ENCODE peak calls at places on chromosomes 7 and 10, in seven cellular contexts. One of them, this sample, is unnamed.

GRCh38 chr10:24519950-24520349 is 203.7 kb downstream of the ARHGAP21 start:
- DNase-seq in IMR-90: peak; percentile 5
- DNase-seq in GM12865: no peak
- DNase-seq in naive thymus-derived CD4-positive, alpha-beta T cell: peak; percentile 49
- DNase-seq in ovary: no peak
- DNase-seq in heart left ventricle: no peak
- DNase-seq in cardiac fibroblast: no peak
- DNase-seq in this sample: peak; percentile 32

GRCh38 chr7:75854233-75854632 is 24.6 kb upstream of the RHBDD2 start:
- DNase-seq in heart left ventricle: no peak
- DNase-seq in GM12865: no peak
- DNase-seq in cardiac fibroblast: peak; percentile 89
- DNase-seq in ovary: no peak
- DNase-seq in IMR-90: peak; percentile 49
- DNase-seq in naive thymus-derived CD4-positive, alpha-beta T cell: no peak
- DNase-seq in this sample: no peak

GRCh38 chr7:150520145-150520544 is 5.5 kb downstream of the GIMAP7 start:
- DNase-seq in cardiac fibroblast: no peak
- DNase-seq in naive thymus-derived CD4-positive, alpha-beta T cell: no peak
- DNase-seq in heart left ventricle: no peak
- DNase-seq in ovary: no peak
- DNase-seq in IMR-90: no peak
- DNase-seq in GM12865: no peak
- DNase-seq in this sample: no peak

GRCh38 chr7:33325754-33326484 is 196.6 kb downstream of the BBS9 start:
- DNase-seq in heart left ventricle: no peak
- DNase-seq in IMR-90: no peak
- DNase-seq in ovary: no peak
- DNase-seq in cardiac fibroblast: no peak
- DNase-seq in GM12865: no peak
- DNase-seq in naive thymus-derived CD4-positive, alpha-beta T cell: no peak
- DNase-seq in this sample: no peak

GRCh38 chr7:155354371-155355048 is 56.8 kb downstream of the INSIG1 start:
- DNase-seq in heart left ventricle: no peak
- DNase-seq in GM12865: no peak
- DNase-seq in ovary: no peak
- DNase-seq in naive thymus-derived CD4-positive, alpha-beta T cell: no peak
- DNase-seq in cardiac fibroblast: no peak
- DNase-seq in IMR-90: no peak
- DNase-seq in this sample: no peak

GRCh38 chr10:69869291-69869841 is 67.7 kb downstream of the COL13A1 start:
- DNase-seq in naive thymus-derived CD4-positive, alpha-beta T cell: no peak
- DNase-seq in heart left ventricle: no peak
- DNase-seq in IMR-90: peak; percentile 53
- DNase-seq in cardiac fibroblast: peak; percentile 86
- DNase-seq in GM12865: no peak
- DNase-seq in ovary: no peak
- DNase-seq in this sample: no peak

GRCh38 chr10:22679608-22680007 is 34.8 kb downstream of the PIP4K2A start:
- DNase-seq in naive thymus-derived CD4-positive, alpha-beta T cell: peak; percentile 56
- DNase-seq in ovary: no peak
- DNase-seq in GM12865: no peak
- DNase-seq in cardiac fibroblast: no peak
- DNase-seq in IMR-90: no peak
- DNase-seq in heart left ventricle: no peak
- DNase-seq in this sample: peak; percentile 72

GRCh38 chr7:113824117-113824823 is 94.5 kb downstream of the PPP1R3A start:
- DNase-seq in GM12865: no peak
- DNase-seq in IMR-90: no peak
- DNase-seq in naive thymus-derived CD4-positive, alpha-beta T cell: no peak
- DNase-seq in heart left ventricle: no peak
- DNase-seq in ovary: no peak
- DNase-seq in cardiac fibroblast: no peak
- DNase-seq in this sample: no peak

GRCh38 chr10:117548191-117548668 is 5.7 kb downstream of the EMX2 start:
- DNase-seq in heart left ventricle: no peak
- DNase-seq in IMR-90: no peak
- DNase-seq in ovary: no peak
- DNase-seq in cardiac fibroblast: no peak
- DNase-seq in GM12865: no peak
- DNase-seq in naive thymus-derived CD4-positive, alpha-beta T cell: no peak
- DNase-seq in this sample: no peak

GRCh38 chr10:63521389-63522128 is at the start of gene REEP3:
- DNase-seq in heart left ventricle: peak; percentile 74
- DNase-seq in ovary: peak; percentile 78
- DNase-seq in naive thymus-derived CD4-positive, alpha-beta T cell: peak; percentile 61
- DNase-seq in GM12865: peak; percentile 84
- DNase-seq in cardiac fibroblast: peak; percentile 81
- DNase-seq in IMR-90: peak; percentile 75
- DNase-seq in this sample: peak; percentile 60

GRCh38 chr7:158976468-158976848 is 120.1 kb downstream of the DYNC2I1 start:
- DNase-seq in heart left ventricle: no peak
- DNase-seq in IMR-90: no peak
- DNase-seq in cardiac fibroblast: peak; percentile 17
- DNase-seq in GM12865: peak; percentile 34
- DNase-seq in ovary: no peak
- DNase-seq in naive thymus-derived CD4-positive, alpha-beta T cell: no peak
- DNase-seq in this sample: peak; percentile 19

GRCh38 chr10:43427166-43427825 is 9.6 kb upstream of the ZNF487 start:
- DNase-seq in IMR-90: no peak
- DNase-seq in GM12865: peak; percentile 52
- DNase-seq in naive thymus-derived CD4-positive, alpha-beta T cell: peak; percentile 67
- DNase-seq in heart left ventricle: no peak
- DNase-seq in ovary: no peak
- DNase-seq in cardiac fibroblast: no peak
- DNase-seq in this sample: no peak

GRCh38 chr7:18109762-18110161 is 82.1 kb upstream of the PRPS1L1 start:
- DNase-seq in GM12865: no peak
- DNase-seq in naive thymus-derived CD4-positive, alpha-beta T cell: no peak
- DNase-seq in IMR-90: peak; percentile 55
- DNase-seq in cardiac fibroblast: no peak
- DNase-seq in heart left ventricle: no peak
- DNase-seq in ovary: no peak
- DNase-seq in this sample: no peak

GRCh38 chr7:2066251-2066919 is 166.4 kb downstream of the MAD1L1 start:
- DNase-seq in heart left ventricle: no peak
- DNase-seq in ovary: no peak
- DNase-seq in GM12865: peak; percentile 13
- DNase-seq in cardiac fibroblast: no peak
- DNase-seq in naive thymus-derived CD4-positive, alpha-beta T cell: peak; percentile 65
- DNase-seq in IMR-90: no peak
- DNase-seq in this sample: peak; percentile 82

GRCh38 chr10:35027567-35027966 is 62.6 kb downstream of the CUL2 start:
- DNase-seq in cardiac fibroblast: peak; percentile 59
- DNase-seq in ovary: no peak
- DNase-seq in IMR-90: peak; percentile 39
- DNase-seq in heart left ventricle: no peak
- DNase-seq in GM12865: no peak
- DNase-seq in naive thymus-derived CD4-positive, alpha-beta T cell: no peak
- DNase-seq in this sample: peak; percentile 18

GRCh38 chr7:96120445-96120844 is 201.5 kb downstream of the SLC25A13 start:
- DNase-seq in IMR-90: no peak
- DNase-seq in cardiac fibroblast: no peak
- DNase-seq in naive thymus-derived CD4-positive, alpha-beta T cell: no peak
- DNase-seq in heart left ventricle: no peak
- DNase-seq in GM12865: no peak
- DNase-seq in ovary: no peak
- DNase-seq in this sample: no peak

GRCh38 chr10:117439243-117439912 is 64.1 kb upstream of the PDZD8 start:
- DNase-seq in naive thymus-derived CD4-positive, alpha-beta T cell: no peak
- DNase-seq in ovary: no peak
- DNase-seq in heart left ventricle: no peak
- DNase-seq in IMR-90: peak; percentile 13
- DNase-seq in cardiac fibroblast: peak; percentile 78
- DNase-seq in GM12865: no peak
- DNase-seq in this sample: no peak

GRCh38 chr10:31619410-31620095 is 300.5 kb downstream of the ZEB1 start:
- DNase-seq in cardiac fibroblast: no peak
- DNase-seq in ovary: no peak
- DNase-seq in heart left ventricle: peak; percentile 51
- DNase-seq in IMR-90: no peak
- DNase-seq in GM12865: no peak
- DNase-seq in naive thymus-derived CD4-positive, alpha-beta T cell: no peak
- DNase-seq in this sample: no peak

GRCh38 chr10:98429320-98430072 is 14.5 kb upstream of the PYROXD2 start:
- DNase-seq in IMR-90: no peak
- DNase-seq in GM12865: no peak
- DNase-seq in cardiac fibroblast: no peak
- DNase-seq in naive thymus-derived CD4-positive, alpha-beta T cell: no peak
- DNase-seq in heart left ventricle: peak; percentile 12
- DNase-seq in ovary: no peak
- DNase-seq in this sample: no peak

GRCh38 chr10:21317902-21318301 is 207.6 kb downstream of the SKIDA1 start:
- DNase-seq in GM12865: no peak
- DNase-seq in ovary: no peak
- DNase-seq in heart left ventricle: no peak
- DNase-seq in naive thymus-derived CD4-positive, alpha-beta T cell: no peak
- DNase-seq in cardiac fibroblast: peak; percentile 36
- DNase-seq in IMR-90: peak; percentile 97
- DNase-seq in this sample: no peak

GRCh38 chr10:43202657-43203490 is 64.0 kb downstream of the RASGEF1A start:
- DNase-seq in naive thymus-derived CD4-positive, alpha-beta T cell: no peak
- DNase-seq in heart left ventricle: peak; percentile 45
- DNase-seq in GM12865: peak; percentile 33
- DNase-seq in ovary: peak; percentile 32
- DNase-seq in IMR-90: no peak
- DNase-seq in cardiac fibroblast: no peak
- DNase-seq in this sample: no peak

GRCh38 chr7:148698397-148699023 is at the start of gene CUL1:
- DNase-seq in GM12865: peak; percentile 91
- DNase-seq in cardiac fibroblast: peak; percentile 83
- DNase-seq in ovary: peak; percentile 83
- DNase-seq in naive thymus-derived CD4-positive, alpha-beta T cell: peak; percentile 81
- DNase-seq in heart left ventricle: peak; percentile 91
- DNase-seq in IMR-90: peak; percentile 52
- DNase-seq in this sample: peak; percentile 56

GRCh38 chr10:92239600-92240288 is 51.1 kb downstream of the CPEB3 start:
- DNase-seq in ovary: peak; percentile 72
- DNase-seq in GM12865: peak; percentile 49
- DNase-seq in cardiac fibroblast: peak; percentile 40
- DNase-seq in IMR-90: peak; percentile 30
- DNase-seq in naive thymus-derived CD4-positive, alpha-beta T cell: peak; percentile 38
- DNase-seq in heart left ventricle: peak; percentile 50
- DNase-seq in this sample: no peak

GRCh38 chr10:30231709-30232108 is 117.4 kb downstream of the MTPAP start:
- DNase-seq in IMR-90: no peak
- DNase-seq in cardiac fibroblast: no peak
- DNase-seq in ovary: no peak
- DNase-seq in GM12865: no peak
- DNase-seq in naive thymus-derived CD4-positive, alpha-beta T cell: no peak
- DNase-seq in heart left ventricle: no peak
- DNase-seq in this sample: no peak

GRCh38 chr7:80505900-80506500 is 5.9 kb downstream of the GNAT3 start:
- DNase-seq in IMR-90: no peak
- DNase-seq in heart left ventricle: no peak
- DNase-seq in ovary: no peak
- DNase-seq in naive thymus-derived CD4-positive, alpha-beta T cell: no peak
- DNase-seq in cardiac fibroblast: no peak
- DNase-seq in GM12865: no peak
- DNase-seq in this sample: no peak

GRCh38 chr10:74813860-74814259 is 12.5 kb upstream of the KAT6B start:
- DNase-seq in heart left ventricle: no peak
- DNase-seq in IMR-90: no peak
- DNase-seq in ovary: no peak
- DNase-seq in GM12865: no peak
- DNase-seq in cardiac fibroblast: no peak
- DNase-seq in naive thymus-derived CD4-positive, alpha-beta T cell: no peak
- DNase-seq in this sample: no peak
- H3K4me3 ChIP-seq in heart left ventricle: no peak overlapping the region
- H3K4me3 ChIP-seq in IMR-90: no peak overlapping the region
- H3K4me3 ChIP-seq in ovary: no peak overlapping the region
- H3K4me3 ChIP-seq in GM12865: no peak overlapping the region
- H3K4me3 ChIP-seq in cardiac fibroblast: no peak overlapping the region
- H3K4me3 ChIP-seq in naive thymus-derived CD4-positive, alpha-beta T cell: no peak overlapping the region
- H3K4me3 ChIP-seq in this sample: no peak overlapping the region

GRCh38 chr7:6277476-6277875 is 5.1 kb upstream of the CYTH3 start:
- DNase-seq in naive thymus-derived CD4-positive, alpha-beta T cell: no peak
- DNase-seq in GM12865: no peak
- DNase-seq in IMR-90: no peak
- DNase-seq in heart left ventricle: no peak
- DNase-seq in cardiac fibroblast: no peak
- DNase-seq in ovary: no peak
- DNase-seq in this sample: no peak

GRCh38 chr7:6276911-6277408 is 4.5 kb upstream of the CYTH3 start:
- DNase-seq in cardiac fibroblast: peak; percentile 60
- DNase-seq in IMR-90: no peak
- DNase-seq in ovary: no peak
- DNase-seq in naive thymus-derived CD4-positive, alpha-beta T cell: no peak
- DNase-seq in heart left ventricle: no peak
- DNase-seq in GM12865: no peak
- DNase-seq in this sample: no peak

GRCh38 chr7:6279937-6280336 is 7.5 kb upstream of the CYTH3 start:
- DNase-seq in IMR-90: no peak
- DNase-seq in ovary: no peak
- DNase-seq in GM12865: no peak
- DNase-seq in cardiac fibroblast: no peak
- DNase-seq in naive thymus-derived CD4-positive, alpha-beta T cell: no peak
- DNase-seq in heart left ventricle: no peak
- DNase-seq in this sample: no peak

GRCh38 chr7:6278749-6279310 is 6.4 kb upstream of the CYTH3 start:
- DNase-seq in heart left ventricle: no peak
- DNase-seq in ovary: no peak
- DNase-seq in GM12865: no peak
- DNase-seq in naive thymus-derived CD4-positive, alpha-beta T cell: no peak
- DNase-seq in IMR-90: peak; percentile 64
- DNase-seq in cardiac fibroblast: no peak
- DNase-seq in this sample: no peak

DNA sequence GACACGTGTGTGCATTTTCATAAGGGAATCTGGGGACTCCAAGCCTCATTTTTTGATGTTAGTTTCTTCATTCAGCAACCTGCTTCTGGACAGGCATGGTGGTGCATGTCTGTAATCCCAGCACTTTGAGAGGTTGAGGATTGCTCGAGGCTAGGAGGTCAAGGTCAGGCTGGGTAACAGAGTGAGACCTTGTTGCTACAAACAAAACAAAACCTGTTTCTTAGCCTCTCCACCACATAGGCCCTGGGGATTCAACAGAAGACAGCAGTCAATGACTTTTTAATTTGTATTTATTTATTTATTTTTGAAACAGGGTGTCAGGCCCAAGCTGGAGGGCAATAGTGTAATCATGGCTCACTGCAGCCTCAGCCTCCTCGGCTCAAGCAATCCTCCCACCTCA is 6.9 kb upstream of the CYTH3 start:
- DNase-seq in naive thymus-derived CD4-positive, alpha-beta T cell: no peak
- DNase-seq in heart left ventricle: no peak
- DNase-seq in GM12865: no peak
- DNase-seq in ovary: no peak
- DNase-seq in IMR-90: no peak
- DNase-seq in cardiac fibroblast: no peak
- DNase-seq in this sample: no peak
- H3K4me3 ChIP-seq in naive thymus-derived CD4-positive, alpha-beta T cell: no peak overlapping the region
- H3K4me3 ChIP-seq in heart left ventricle: no peak overlapping the region
- H3K4me3 ChIP-seq in GM12865: no peak overlapping the region
- H3K4me3 ChIP-seq in ovary: no peak overlapping the region
- H3K4me3 ChIP-seq in IMR-90: no peak overlapping the region
- H3K4me3 ChIP-seq in cardiac fibroblast: no peak overlapping the region
- H3K4me3 ChIP-seq in this sample: no peak overlapping the region

GRCh38 chr7:23107781-23108180 is 2.2 kb downstream of the KLHL7 start:
- DNase-seq in cardiac fibroblast: no peak
- DNase-seq in naive thymus-derived CD4-positive, alpha-beta T cell: no peak
- DNase-seq in GM12865: no peak
- DNase-seq in IMR-90: no peak
- DNase-seq in ovary: no peak
- DNase-seq in heart left ventricle: no peak
- DNase-seq in this sample: no peak
- H3K4me3 ChIP-seq in cardiac fibroblast: no peak overlapping the region
- H3K4me3 ChIP-seq in naive thymus-derived CD4-positive, alpha-beta T cell: no peak overlapping the region
- H3K4me3 ChIP-seq in GM12865: no peak overlapping the region
- H3K4me3 ChIP-seq in IMR-90: peak overlapping the region; percentile 79
- H3K4me3 ChIP-seq in ovary: no peak overlapping the region
- H3K4me3 ChIP-seq in heart left ventricle: peak overlapping the region; percentile 90
- H3K4me3 ChIP-seq in this sample: no peak overlapping the region

GRCh38 chr10:103153302-103153759 is 39.7 kb downstream of the NT5C2 start:
- DNase-seq in IMR-90: peak; percentile 36
- DNase-seq in cardiac fibroblast: peak; percentile 61
- DNase-seq in GM12865: no peak
- DNase-seq in ovary: no peak
- DNase-seq in naive thymus-derived CD4-positive, alpha-beta T cell: no peak
- DNase-seq in heart left ventricle: no peak
- DNase-seq in this sample: no peak
- H3K4me3 ChIP-seq in IMR-90: peak overlapping the region; percentile 23
- H3K4me3 ChIP-seq in cardiac fibroblast: peak overlapping the region; percentile 4
- H3K4me3 ChIP-seq in GM12865: no peak overlapping the region
- H3K4me3 ChIP-seq in ovary: peak overlapping the region; percentile 2
- H3K4me3 ChIP-seq in naive thymus-derived CD4-positive, alpha-beta T cell: no peak overlapping the region
- H3K4me3 ChIP-seq in heart left ventricle: peak overlapping the region; percentile 46
- H3K4me3 ChIP-seq in this sample: no peak overlapping the region